ENCODE peak calls at places on chromosomes 16 and 17, in six cellular contexts. One of them, this sample, is unnamed.

GRCh38 chr17:14198575-14198974 is 38.1 kb downstream of the CDRT15 start:
- DNase-seq in HCT116: no peak
- DNase-seq in GM23338: no peak
- DNase-seq in GM23248: no peak
- DNase-seq in SK-N-SH: no peak
- DNase-seq in OCI-LY7: no peak
- DNase-seq in this sample: no peak

GRCh38 chr17:8649157-8650118 is 18.9 kb upstream of the MYH10 start:
- DNase-seq in SK-N-SH: no peak
- DNase-seq in GM23338: no peak
- DNase-seq in GM23248: peak; percentile 100
- DNase-seq in OCI-LY7: no peak
- DNase-seq in HCT116: no peak
- DNase-seq in this sample: peak; percentile 26

GRCh38 chr17:50028207-50029120 is 27.4 kb upstream of the ITGA3 start:
- DNase-seq in HCT116: no peak
- DNase-seq in OCI-LY7: no peak
- DNase-seq in GM23248: peak; percentile 70
- DNase-seq in GM23338: peak; percentile 83
- DNase-seq in SK-N-SH: peak; percentile 46
- DNase-seq in this sample: peak; percentile 45

GRCh38 chr17:50110591-50111349 is 15.6 kb downstream of the PDK2 start:
- DNase-seq in GM23248: no peak
- DNase-seq in HCT116: no peak
- DNase-seq in GM23338: no peak
- DNase-seq in SK-N-SH: peak; percentile 69
- DNase-seq in OCI-LY7: no peak
- DNase-seq in this sample: no peak

GRCh38 chr17:32672701-32673100 is 185.9 kb downstream of the CDK5R1 start:
- DNase-seq in GM23338: no peak
- DNase-seq in SK-N-SH: no peak
- DNase-seq in GM23248: no peak
- DNase-seq in HCT116: no peak
- DNase-seq in OCI-LY7: no peak
- DNase-seq in this sample: no peak

GRCh38 chr16:22235839-22236745 is 30.0 kb downstream of the EEF2K start:
- DNase-seq in GM23338: no peak
- DNase-seq in HCT116: no peak
- DNase-seq in GM23248: peak; percentile 43
- DNase-seq in OCI-LY7: no peak
- DNase-seq in SK-N-SH: no peak
- DNase-seq in this sample: no peak

GRCh38 chr17:49051269-49051668 is 54.1 kb downstream of the IGF2BP1 start:
- DNase-seq in OCI-LY7: no peak
- DNase-seq in HCT116: no peak
- DNase-seq in GM23338: no peak
- DNase-seq in SK-N-SH: no peak
- DNase-seq in GM23248: no peak
- DNase-seq in this sample: no peak

GRCh38 chr16:56298948-56299602 is 107.8 kb downstream of the GNAO1 start:
- DNase-seq in GM23248: no peak
- DNase-seq in GM23338: no peak
- DNase-seq in OCI-LY7: no peak
- DNase-seq in HCT116: no peak
- DNase-seq in SK-N-SH: peak; percentile 66
- DNase-seq in this sample: no peak

GRCh38 chr17:64213995-64214507 is 49.0 kb downstream of the TEX2 start:
- DNase-seq in OCI-LY7: no peak
- DNase-seq in GM23338: no peak
- DNase-seq in HCT116: no peak
- DNase-seq in SK-N-SH: no peak
- DNase-seq in GM23248: peak; percentile 19
- DNase-seq in this sample: no peak

GRCh38 chr16:75289189-75289588 is 37.8 kb upstream of the BCAR1 start:
- DNase-seq in GM23338: no peak
- DNase-seq in SK-N-SH: no peak
- DNase-seq in HCT116: peak; percentile 51
- DNase-seq in GM23248: peak; percentile 72
- DNase-seq in OCI-LY7: no peak
- DNase-seq in this sample: no peak

GRCh38 chr17:48153711-48154642 is 46.4 kb downstream of the SNX11 start:
- DNase-seq in GM23248: peak; percentile 72
- DNase-seq in SK-N-SH: peak; percentile 62
- DNase-seq in GM23338: peak; percentile 80
- DNase-seq in OCI-LY7: peak; percentile 47
- DNase-seq in HCT116: peak; percentile 45
- DNase-seq in this sample: peak; percentile 86

GRCh38 chr17:199806-200603 is 18.6 kb upstream of the DOC2B start:
- DNase-seq in HCT116: no peak
- DNase-seq in OCI-LY7: no peak
- DNase-seq in GM23338: no peak
- DNase-seq in GM23248: no peak
- DNase-seq in SK-N-SH: no peak
- DNase-seq in this sample: no peak

GRCh38 chr16:55835578-55835977 is 2.7 kb upstream of the CES1 start:
- DNase-seq in GM23338: no peak
- DNase-seq in OCI-LY7: no peak
- DNase-seq in SK-N-SH: peak; percentile 39
- DNase-seq in GM23248: no peak
- DNase-seq in HCT116: no peak
- DNase-seq in this sample: peak; percentile 26

GRCh38 chr16:23691483-23692189 is 12.9 kb downstream of the PLK1 start:
- DNase-seq in HCT116: no peak
- DNase-seq in OCI-LY7: no peak
- DNase-seq in SK-N-SH: no peak
- DNase-seq in GM23248: peak; percentile 24
- DNase-seq in GM23338: peak; percentile 17
- DNase-seq in this sample: no peak

GRCh38 chr17:27478901-27479531 is 22.8 kb downstream of the KSR1 start:
- DNase-seq in SK-N-SH: no peak
- DNase-seq in GM23338: no peak
- DNase-seq in GM23248: no peak
- DNase-seq in OCI-LY7: no peak
- DNase-seq in HCT116: no peak
- DNase-seq in this sample: no peak

GRCh38 chr16:23248261-23249194 is 53.6 kb upstream of the SCNN1B start:
- DNase-seq in SK-N-SH: no peak
- DNase-seq in GM23338: no peak
- DNase-seq in OCI-LY7: no peak
- DNase-seq in HCT116: no peak
- DNase-seq in GM23248: no peak
- DNase-seq in this sample: no peak

GRCh38 chr17:45681706-45682105 is 102.4 kb upstream of the CRHR1 start:
- DNase-seq in GM23248: no peak
- DNase-seq in SK-N-SH: no peak
- DNase-seq in OCI-LY7: no peak
- DNase-seq in GM23338: no peak
- DNase-seq in HCT116: no peak
- DNase-seq in this sample: no peak

GRCh38 chr17:45675892-45676291 is 108.2 kb upstream of the CRHR1 start:
- DNase-seq in HCT116: no peak
- DNase-seq in OCI-LY7: no peak
- DNase-seq in GM23338: no peak
- DNase-seq in SK-N-SH: no peak
- DNase-seq in GM23248: no peak
- DNase-seq in this sample: no peak

GRCh38 chr17:45676695-45677094 is 107.4 kb upstream of the CRHR1 start:
- DNase-seq in GM23338: no peak
- DNase-seq in SK-N-SH: no peak
- DNase-seq in HCT116: no peak
- DNase-seq in GM23248: no peak
- DNase-seq in OCI-LY7: no peak
- DNase-seq in this sample: no peak

GRCh38 chr17:45677770-45678169 is 106.3 kb upstream of the CRHR1 start:
- DNase-seq in SK-N-SH: no peak
- DNase-seq in HCT116: no peak
- DNase-seq in OCI-LY7: no peak
- DNase-seq in GM23338: no peak
- DNase-seq in GM23248: peak; percentile 20
- DNase-seq in this sample: no peak

GRCh38 chr17:45680360-45680759 is 103.8 kb upstream of the CRHR1 start:
- DNase-seq in OCI-LY7: no peak
- DNase-seq in GM23338: no peak
- DNase-seq in GM23248: no peak
- DNase-seq in SK-N-SH: no peak
- DNase-seq in HCT116: no peak
- DNase-seq in this sample: no peak
- H3K9me2 ChIP-seq in OCI-LY7: no peaks in the 10 kb centered on the region
- H3K9me2 ChIP-seq in GM23338: no peaks in the 10 kb centered on the region
- H3K9me2 ChIP-seq in GM23248: no peaks in the 10 kb centered on the region
- H3K9me2 ChIP-seq in SK-N-SH: no peaks in the 10 kb centered on the region
- H3K9me2 ChIP-seq in HCT116: no peaks in the 10 kb centered on the region
- H3K9me2 ChIP-seq in this sample: no peaks in the 10 kb centered on the region

DNA sequence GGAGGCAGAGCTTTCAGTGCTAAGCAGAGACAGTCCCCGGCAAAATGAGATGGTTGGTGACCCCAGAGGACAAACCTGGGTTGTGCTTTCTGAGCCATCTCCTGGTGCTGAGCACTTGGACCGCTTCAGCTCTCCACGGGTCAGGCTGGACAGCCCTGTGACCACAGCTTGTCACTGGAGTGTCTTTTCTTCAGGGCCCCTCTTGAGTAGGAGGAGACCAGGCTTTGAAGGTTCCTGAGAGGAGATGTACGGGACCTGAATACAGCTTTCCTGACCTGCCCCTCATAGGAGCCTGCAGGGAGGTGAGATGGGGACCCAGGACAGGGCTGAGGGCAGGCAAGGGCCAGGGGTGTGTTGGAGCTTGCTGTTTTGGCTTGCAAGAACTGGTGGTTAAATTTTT is 17.8 kb upstream of the ADGRG1 start:
- DNase-seq in OCI-LY7: no peak
- DNase-seq in SK-N-SH: no peak
- DNase-seq in GM23248: no peak
- DNase-seq in GM23338: no peak
- DNase-seq in HCT116: no peak
- DNase-seq in this sample: no peak
- TF ChIP-seq EZH2phosphoT487 in OCI-LY7: no peak
- TF ChIP-seq EZH2phosphoT487 in SK-N-SH: no peak
- TF ChIP-seq EZH2phosphoT487 in GM23248: no peak
- TF ChIP-seq EZH2phosphoT487 in GM23338: no peak
- TF ChIP-seq EZH2phosphoT487 in HCT116: no peak
- TF ChIP-seq EZH2phosphoT487 in this sample: no peak

GRCh38 chr16:79261461-79261860 is 339.1 kb downstream of the MAF start:
- DNase-seq in HCT116: no peak
- DNase-seq in SK-N-SH: peak; percentile 28
- DNase-seq in OCI-LY7: no peak
- DNase-seq in GM23248: no peak
- DNase-seq in GM23338: peak; percentile 74
- DNase-seq in this sample: peak; percentile 45
- H3K9me2 ChIP-seq in HCT116: no peaks in the 10 kb centered on the region
- H3K9me2 ChIP-seq in SK-N-SH: no peaks in the 10 kb centered on the region
- H3K9me2 ChIP-seq in OCI-LY7: no peaks in the 10 kb centered on the region
- H3K9me2 ChIP-seq in GM23248: no peaks in the 10 kb centered on the region
- H3K9me2 ChIP-seq in GM23338: peaks cover 17% of the 10 kb centered on the region
- H3K9me2 ChIP-seq in this sample: no peaks in the 10 kb centered on the region

DNA sequence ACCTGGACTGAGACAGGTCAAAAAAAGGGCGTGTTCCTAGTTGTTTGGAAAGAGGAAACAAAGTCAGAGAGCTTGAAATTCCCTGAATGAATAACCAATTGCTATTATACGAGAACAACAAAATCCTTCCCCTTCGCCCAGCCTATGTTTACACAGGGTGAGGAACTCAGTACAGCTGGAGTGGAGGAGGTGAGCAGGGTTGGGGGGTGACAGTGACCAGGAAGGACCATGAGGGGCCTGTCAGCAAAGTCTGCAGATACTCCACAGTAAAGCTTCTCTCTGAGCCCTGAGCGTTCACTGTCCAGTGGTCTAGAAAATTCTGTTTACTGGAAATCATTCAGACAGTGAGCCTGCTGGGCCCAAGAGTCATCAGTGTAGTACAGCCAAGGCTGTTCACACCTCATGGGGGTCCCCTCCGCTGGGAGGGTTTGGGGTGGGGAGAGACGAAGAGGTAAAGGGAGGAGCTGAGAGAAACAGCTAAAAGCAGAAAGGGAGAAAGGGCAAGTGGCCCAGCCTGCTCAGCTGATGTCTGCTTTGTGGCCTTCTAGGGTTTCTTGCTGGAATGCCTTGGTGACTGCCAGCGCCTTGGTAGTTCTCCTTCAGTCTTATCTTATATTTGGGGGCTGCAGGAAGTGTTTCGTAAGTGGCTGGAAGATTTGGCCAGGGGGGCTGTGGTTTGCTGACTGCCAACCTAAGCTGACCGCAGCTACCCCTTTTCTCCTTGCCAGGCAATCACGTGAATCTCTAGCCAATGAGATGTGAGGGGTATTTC is 5.7 kb downstream of the DUSP3 start:
- DNase-seq in OCI-LY7: no peak
- DNase-seq in HCT116: no peak
- DNase-seq in GM23338: no peak
- DNase-seq in GM23248: no peak
- DNase-seq in SK-N-SH: no peak
- DNase-seq in this sample: no peak
- TF ChIP-seq EZH2phosphoT487 in OCI-LY7: no peak
- TF ChIP-seq EZH2phosphoT487 in HCT116: no peak
- TF ChIP-seq EZH2phosphoT487 in GM23338: no peak
- TF ChIP-seq EZH2phosphoT487 in GM23248: no peak
- TF ChIP-seq EZH2phosphoT487 in SK-N-SH: no peak
- TF ChIP-seq EZH2phosphoT487 in this sample: no peak

GRCh38 chr17:1710807-1711553 is 803 bp upstream of the TLCD2 start:
- DNase-seq in SK-N-SH: no peak
- DNase-seq in OCI-LY7: no peak
- DNase-seq in GM23248: peak; percentile 45
- DNase-seq in HCT116: no peak
- DNase-seq in GM23338: peak; percentile 70
- DNase-seq in this sample: peak; percentile 32
- H3K9me2 ChIP-seq in SK-N-SH: no peaks in the 10 kb centered on the region
- H3K9me2 ChIP-seq in OCI-LY7: no peaks in the 10 kb centered on the region
- H3K9me2 ChIP-seq in GM23248: no peaks in the 10 kb centered on the region
- H3K9me2 ChIP-seq in HCT116: no peaks in the 10 kb centered on the region
- H3K9me2 ChIP-seq in GM23338: no peaks in the 10 kb centered on the region
- H3K9me2 ChIP-seq in this sample: no peaks in the 10 kb centered on the region

DNA sequence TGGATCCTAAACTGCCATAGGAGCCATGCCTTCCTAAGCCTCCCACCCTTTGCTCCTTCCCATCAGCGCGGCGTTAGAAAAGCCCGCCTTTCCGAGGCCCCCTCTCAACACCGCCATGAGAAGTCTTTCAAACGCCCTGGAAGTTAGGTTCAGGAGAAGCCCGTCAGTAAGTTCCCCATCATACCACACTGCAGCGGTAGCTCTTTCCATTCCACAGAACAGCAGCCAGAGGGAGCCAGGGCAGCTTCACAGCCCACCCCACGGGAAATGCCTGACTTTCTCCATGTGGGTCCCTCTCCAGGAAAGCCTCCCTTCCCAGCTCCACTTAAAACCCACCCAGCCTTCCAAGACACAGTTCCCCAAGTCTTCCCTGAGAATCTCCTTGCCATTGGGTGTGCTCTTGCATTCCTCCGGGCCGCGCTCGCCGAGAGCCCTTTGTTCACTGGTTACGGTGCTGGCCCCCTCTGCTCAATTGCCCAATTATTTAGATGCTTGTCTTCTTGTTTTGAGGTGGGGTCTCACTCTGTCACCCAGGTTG is 28.7 kb downstream of the KIAA0513 start:
- DNase-seq in HCT116: no peak
- DNase-seq in OCI-LY7: peak; percentile 14
- DNase-seq in GM23248: peak; percentile 46
- DNase-seq in GM23338: peak; percentile 56
- DNase-seq in SK-N-SH: peak; percentile 46
- DNase-seq in this sample: no peak
- TF ChIP-seq EZH2phosphoT487 in HCT116: no peak
- TF ChIP-seq EZH2phosphoT487 in OCI-LY7: no peak
- TF ChIP-seq EZH2phosphoT487 in GM23248: no peak
- TF ChIP-seq EZH2phosphoT487 in GM23338: no peak
- TF ChIP-seq EZH2phosphoT487 in SK-N-SH: no peak
- TF ChIP-seq EZH2phosphoT487 in this sample: no peak

GRCh38 chr17:38681096-38681495 is 6.3 kb upstream of the EPOP start:
- DNase-seq in SK-N-SH: no peak
- DNase-seq in HCT116: no peak
- DNase-seq in OCI-LY7: no peak
- DNase-seq in GM23248: no peak
- DNase-seq in GM23338: peak; percentile 42
- DNase-seq in this sample: no peak
- H3K9me2 ChIP-seq in SK-N-SH: no peaks in the 10 kb centered on the region
- H3K9me2 ChIP-seq in HCT116: no peaks in the 10 kb centered on the region
- H3K9me2 ChIP-seq in OCI-LY7: no peaks in the 10 kb centered on the region
- H3K9me2 ChIP-seq in GM23248: no peaks in the 10 kb centered on the region
- H3K9me2 ChIP-seq in GM23338: no peaks in the 10 kb centered on the region
- H3K9me2 ChIP-seq in this sample: no peaks in the 10 kb centered on the region

This sample was measured in hepatocyte.